ENCODE peak calls at places on chromosomes 7 and 10, in four cellular contexts. V, H, E and A are unnamed samples.

GRCh38 chr7:94491410-94491809 is 18.2 kb upstream of the CASD1 start:
- DNase-seq in V (no peak), H (no peak), E (no peak), A (no peak)

GRCh38 chr10:132296671-132297443 is 10.9 kb downstream of the STK32C start:
- DNase-seq in V (no peak), E (no peak), H (no peak), A (peak)

GRCh38 chr10:61845196-61845949 is 56.1 kb upstream of the ARID5B start:
- DNase-seq in E (no peak), V (no peak), H (no peak), A (no peak)

GRCh38 chr7:81232084-81232799 is 313.4 kb upstream of the SEMA3C start:
- DNase-seq in H (peak), V (no peak), E (no peak), A (no peak)

GRCh38 chr10:8049151-8049873 is 5.2 kb upstream of the GATA3 start:
- DNase-seq in H (no peak), E (no peak), V (no peak), A (no peak)

GRCh38 chr7:100353685-100354330 is 4.1 kb upstream of the PILRB start:
- DNase-seq in V (peak), E (no peak), H (no peak), A (no peak)

GRCh38 chr10:48667960-48668541 is 16.6 kb upstream of the WDFY4 start:
- DNase-seq in E (no peak), V (no peak), H (no peak), A (no peak)

GRCh38 chr7:136869006-136869961 is 832 bp downstream of the CHRM2 start:
- DNase-seq in V (no peak), H (peak), E (peak), A (no peak)

GRCh38 chr7:48173983-48174382 is 2.7 kb downstream of the ABCA13 start:
- DNase-seq in H (no peak), E (no peak), V (no peak), A (no peak)

GRCh38 chr10:132820056-132820455 is 34.1 kb upstream of the NKX6-2 start:
- DNase-seq in H (no peak), E (no peak), V (no peak), A (no peak)

GRCh38 chr10:95756061-95756751 is at the start of gene ENTPD1:
- DNase-seq in E (no peak), H (no peak), V (no peak), A (no peak)

GRCh38 chr7:105904064-105904463 is 27.7 kb upstream of the ATXN7L1 start:
- DNase-seq in E (no peak), V (no peak), H (no peak), A (no peak)

GRCh38 chr7:98831641-98832221 is 38.1 kb downstream of the TMEM130 start:
- DNase-seq in H (no peak), E (no peak), V (peak), A (no peak)

GRCh38 chr7:6691609-6692106 is 15.1 kb downstream of the ZNF12 start:
- DNase-seq in V (no peak), E (no peak), H (no peak), A (peak)

GRCh38 chr10:79068203-79068561 is 584 bp upstream of the ZMIZ1 start:
- DNase-seq in E (no peak), H (peak), V (peak), A (peak)

GRCh38 chr7:8362723-8363369 is 70.6 kb upstream of the NXPH1 start:
- DNase-seq in E (no peak), H (no peak), V (no peak), A (no peak)

GRCh38 chr7:118179191-118179590 is 4.8 kb upstream of the LSM8 start:
- DNase-seq in V (no peak), H (no peak), E (no peak), A (no peak)

GRCh38 chr10:24339387-24339786 is 130.4 kb downstream of the KIAA1217 start:
- DNase-seq in H (no peak), V (no peak), E (no peak), A (no peak)

GRCh38 chr10:60377955-60378354 is 11.7 kb downstream of the ANK3 start:
- DNase-seq in H (no peak), E (no peak), V (no peak), A (no peak)

GRCh38 chr7:55339033-55339995 is 25.8 kb upstream of the LANCL2 start:
- DNase-seq in V (no peak), H (no peak), E (no peak), A (no peak)

GRCh38 chr10:120979435-120980315 is 128.5 kb downstream of the WDR11 start:
- DNase-seq in H (no peak), V (peak), E (no peak), A (no peak)

GRCh38 chr7:95569720-95570119 is 26.6 kb downstream of the PDK4 start:
- DNase-seq in E (no peak), H (no peak), V (no peak), A (no peak)

GRCh38 chr10:49398000-49398861 is 2.3 kb upstream of the DRGX start:
- DNase-seq in H (peak), V (peak), E (no peak), A (peak)

GRCh38 chr7:29962035-29962434 is 27.6 kb downstream of the SCRN1 start:
- DNase-seq in V (no peak), H (no peak), E (no peak), A (no peak)

GRCh38 chr10:1886039-1886438 is 148.7 kb upstream of the ADARB2 start:
- DNase-seq in H (no peak), E (no peak), V (no peak), A (no peak)

GRCh38 chr7:20404371-20404770 is 73.7 kb downstream of the ITGB8 start:
- DNase-seq in E (no peak), V (no peak), H (no peak), A (no peak)

GRCh38 chr10:112886463-112886862 is 63.6 kb upstream of the TCF7L2 start:
- DNase-seq in E (no peak), H (no peak), V (no peak), A (no peak)

GRCh38 chr10:89904755-89905154 is 203.4 kb downstream of the KIF20B start:
- DNase-seq in E (no peak), V (no peak), H (no peak), A (no peak)

GRCh38 chr7:2006231-2006771 is 226.4 kb downstream of the MAD1L1 start:
- DNase-seq in V (no peak), H (peak), E (no peak), A (no peak)

GRCh38 chr7:40698214-40698920 is 563.6 kb downstream of the SUGCT start:
- DNase-seq in H (no peak), E (no peak), V (no peak), A (no peak)

GRCh38 chr10:71745659-71746250 is 26.2 kb upstream of the C10orf105 start:
- DNase-seq in E (no peak), H (peak), V (no peak), A (no peak)

GRCh38 chr10:92208736-92209135 is 82.1 kb downstream of the CPEB3 start:
- DNase-seq in V (no peak), E (no peak), H (no peak), A (no peak)

GRCh38 chr7:56107954-56108258 is 1.6 kb upstream of the CHCHD2 start:
- DNase-seq in V (no peak), H (no peak), E (no peak), A (no peak)

GRCh38 chr10:84195044-84195830 is 900 bp downstream of the CDHR1 start:
- DNase-seq in E (no peak), V (no peak), H (no peak), A (no peak)

GRCh38 chr10:79493806-79494205 is 18.5 kb upstream of the EIF5AL1 start:
- DNase-seq in V (no peak), E (no peak), H (no peak), A (no peak)

GRCh38 chr7:42244828-42245227 is 7.8 kb upstream of the GLI3 start:
- DNase-seq in E (no peak), H (no peak), V (no peak), A (no peak)